ENCODE peak calls at places on chromosomes 11 and 22, in nine cellular contexts. D is H54; W is suprapubic skin; E is dorsolateral prefrontal cortex; K is CD8-positive, alpha-beta memory T cell; Y is T-cell; U is kidney glomerular epithelial cell; G is activated CD4-positive, CD25-positive, alpha-beta regulatory T cell treated with anti-CD3 and anti-CD28 coated beads, Interleukin-2, amount 50 U/mL, for 72 hours; V is naive thymus-derived CD8-positive, alpha-beta T cell. H is an unnamed sample.

GRCh38 chr11:32072872-32073661 is 17.8 kb upstream of the RCN1 start:
- DNase-seq in D (no peak), W (no peak), E (no peak), K (no peak), Y (no peak), U (no peak), G (no peak), V (no peak), H (no peak)

GRCh38 chr22:20552450-20552894 is 45.1 kb downstream of the MED15 start:
- DNase-seq in D (no peak), W (peak), E (peak), K (no peak), Y (no peak), U (no peak), G (no peak), V (no peak), H (no peak)

GRCh38 chr11:124769804-124770774 is 8.0 kb upstream of the ESAM start:
- DNase-seq in D (no peak), W (no peak), E (no peak), K (no peak), Y (no peak), U (no peak), G (no peak), V (no peak), H (no peak)

GRCh38 chr22:37701121-37701786 is 4.4 kb downstream of the TRIOBP start:
- DNase-seq in D (no peak), W (no peak), E (peak), K (no peak), Y (no peak), U (no peak), G (no peak), V (no peak), H (no peak)

GRCh38 chr22:39960791-39961746 is 872 bp downstream of the TMA7B start:
- DNase-seq in D (peak), W (no peak), E (no peak), K (peak), Y (peak), U (no peak), G (peak), V (peak), H (peak)

GRCh38 chr11:2517386-2518064 is 72.7 kb downstream of the KCNQ1 start:
- DNase-seq in D (no peak), W (no peak), E (no peak), K (no peak), Y (no peak), U (no peak), G (no peak), V (no peak), H (no peak)

GRCh38 chr11:70087446-70088167 is 9.5 kb downstream of the ANO1 start:
- DNase-seq in D (no peak), W (no peak), E (no peak), K (no peak), Y (no peak), U (no peak), G (no peak), V (no peak), H (no peak)

GRCh38 chr11:74020537-74020936 is 11.7 kb upstream of the UCP3 start:
- DNase-seq in D (no peak), W (no peak), E (no peak), K (no peak), Y (no peak), U (no peak), G (no peak), V (no peak), H (no peak)

GRCh38 chr11:45560935-45561330 is 104.5 kb downstream of the CHST1 start:
- DNase-seq in D (no peak), W (no peak), E (no peak), K (no peak), Y (no peak), U (no peak), G (no peak), V (no peak), H (no peak)

GRCh38 chr22:23520875-23521441 is 59.1 kb downstream of the IGLL1 start:
- DNase-seq in D (no peak), W (no peak), E (peak), K (no peak), Y (no peak), U (peak), G (no peak), V (no peak), H (no peak)

GRCh38 chr11:123822022-123822421 is 15.9 kb upstream of the OR6M1 start:
- DNase-seq in D (no peak), W (no peak), E (no peak), K (no peak), Y (no peak), U (no peak), G (no peak), V (no peak), H (no peak)

GRCh38 chr11:77269484-77270123 is 31.9 kb downstream of the GDPD4 start:
- DNase-seq in D (no peak), W (no peak), E (no peak), K (no peak), Y (no peak), U (no peak), G (no peak), V (no peak), H (no peak)

GRCh38 chr11:66915046-66915832 is 42.9 kb downstream of the PC start:
- DNase-seq in D (no peak), W (no peak), E (peak), K (no peak), Y (no peak), U (no peak), G (no peak), V (no peak), H (no peak)

GRCh38 chr22:37420656-37421467 is 6.4 kb downstream of the ELFN2 start:
- DNase-seq in D (no peak), W (no peak), E (no peak), K (no peak), Y (no peak), U (no peak), G (no peak), V (no peak), H (no peak)

H was measured in T-helper 1 cell.